ENCODE peak calls at places on chromosomes 11 and 22, in nine cellular contexts. One of them, this sample, is unnamed.
A peak's percentile ranks its signal among the peaks of the same experiment; 100 is the strongest.

GRCh38 chr22:20786536-20786979 is 12.6 kb downstream of the SERPIND1 start:
- DNase-seq in NCI-H1694 treated with DMSO at 0.1 percent for 48 hours: no peak
- DNase-seq in T-helper 9 cell: no peak
- DNase-seq in IMR-90: no peak
- DNase-seq in cardiac muscle cell: peak; percentile 90
- DNase-seq in stimulated activated CD4-positive, alpha-beta T cell treated with anti-CD3 and anti-CD28 coated beads, TNF-alpha, amount 100 ng/mL, for 24 hours: no peak
- DNase-seq in GM12878: no peak
- DNase-seq in uterus: no peak
- DNase-seq in psoas muscle: no peak
- DNase-seq in this sample: no peak

GRCh38 chr11:2661173-2662023 is 38.4 kb downstream of the KCNQ1OT1 start:
- DNase-seq in NCI-H1694 treated with DMSO at 0.1 percent for 48 hours: no peak
- DNase-seq in T-helper 9 cell: no peak
- DNase-seq in IMR-90: no peak
- DNase-seq in cardiac muscle cell: no peak
- DNase-seq in stimulated activated CD4-positive, alpha-beta T cell treated with anti-CD3 and anti-CD28 coated beads, TNF-alpha, amount 100 ng/mL, for 24 hours: no peak
- DNase-seq in GM12878: no peak
- DNase-seq in uterus: no peak
- DNase-seq in psoas muscle: no peak
- DNase-seq in this sample: no peak

GRCh38 chr11:121210445-121210970 is 82.1 kb upstream of the SC5D start:
- DNase-seq in NCI-H1694 treated with DMSO at 0.1 percent for 48 hours: no peak
- DNase-seq in T-helper 9 cell: no peak
- DNase-seq in IMR-90: no peak
- DNase-seq in cardiac muscle cell: no peak
- DNase-seq in stimulated activated CD4-positive, alpha-beta T cell treated with anti-CD3 and anti-CD28 coated beads, TNF-alpha, amount 100 ng/mL, for 24 hours: no peak
- DNase-seq in GM12878: no peak
- DNase-seq in uterus: no peak
- DNase-seq in psoas muscle: no peak
- DNase-seq in this sample: no peak

GRCh38 chr11:112016088-112016764 is 9.0 kb upstream of the DLAT start:
- DNase-seq in NCI-H1694 treated with DMSO at 0.1 percent for 48 hours: no peak
- DNase-seq in T-helper 9 cell: no peak
- DNase-seq in IMR-90: peak; percentile 24
- DNase-seq in cardiac muscle cell: peak; percentile 69
- DNase-seq in stimulated activated CD4-positive, alpha-beta T cell treated with anti-CD3 and anti-CD28 coated beads, TNF-alpha, amount 100 ng/mL, for 24 hours: no peak
- DNase-seq in GM12878: no peak
- DNase-seq in uterus: no peak
- DNase-seq in psoas muscle: no peak
- DNase-seq in this sample: peak; percentile 37

GRCh38 chr11:20609727-20610707 is 10.6 kb downstream of the SLC6A5 start:
- DNase-seq in NCI-H1694 treated with DMSO at 0.1 percent for 48 hours: peak; percentile 74
- DNase-seq in T-helper 9 cell: peak; percentile 37
- DNase-seq in IMR-90: peak; percentile 48
- DNase-seq in cardiac muscle cell: peak; percentile 90
- DNase-seq in stimulated activated CD4-positive, alpha-beta T cell treated with anti-CD3 and anti-CD28 coated beads, TNF-alpha, amount 100 ng/mL, for 24 hours: peak; percentile 30
- DNase-seq in GM12878: no peak
- DNase-seq in uterus: peak; percentile 19
- DNase-seq in psoas muscle: peak; percentile 73
- DNase-seq in this sample: peak; percentile 79

GRCh38 chr11:65204646-65205601 is 23.2 kb downstream of the CAPN1 start:
- DNase-seq in NCI-H1694 treated with DMSO at 0.1 percent for 48 hours: no peak
- DNase-seq in T-helper 9 cell: peak; percentile 41
- DNase-seq in IMR-90: peak; percentile 13
- DNase-seq in cardiac muscle cell: peak; percentile 64
- DNase-seq in stimulated activated CD4-positive, alpha-beta T cell treated with anti-CD3 and anti-CD28 coated beads, TNF-alpha, amount 100 ng/mL, for 24 hours: no peak
- DNase-seq in GM12878: no peak
- DNase-seq in uterus: no peak
- DNase-seq in psoas muscle: peak; percentile 57
- DNase-seq in this sample: peak; percentile 40

GRCh38 chr11:13210424-13210823 is 67.2 kb upstream of the BMAL1 start:
- DNase-seq in NCI-H1694 treated with DMSO at 0.1 percent for 48 hours: peak; percentile 36
- DNase-seq in T-helper 9 cell: peak; percentile 6
- DNase-seq in IMR-90: peak; percentile 84
- DNase-seq in cardiac muscle cell: peak; percentile 79
- DNase-seq in stimulated activated CD4-positive, alpha-beta T cell treated with anti-CD3 and anti-CD28 coated beads, TNF-alpha, amount 100 ng/mL, for 24 hours: no peak
- DNase-seq in GM12878: no peak
- DNase-seq in uterus: peak; percentile 56
- DNase-seq in psoas muscle: peak; percentile 52
- DNase-seq in this sample: peak; percentile 87

GRCh38 chr11:101915811-101916291 is 471 bp downstream of the ANGPTL5 start:
- DNase-seq in NCI-H1694 treated with DMSO at 0.1 percent for 48 hours: no peak
- DNase-seq in T-helper 9 cell: no peak
- DNase-seq in IMR-90: peak; percentile 36
- DNase-seq in cardiac muscle cell: no peak
- DNase-seq in stimulated activated CD4-positive, alpha-beta T cell treated with anti-CD3 and anti-CD28 coated beads, TNF-alpha, amount 100 ng/mL, for 24 hours: no peak
- DNase-seq in GM12878: no peak
- DNase-seq in uterus: no peak
- DNase-seq in psoas muscle: no peak
- DNase-seq in this sample: peak; percentile 80

GRCh38 chr11:125082611-125083311 is 19.7 kb downstream of the SLC37A2 start:
- DNase-seq in NCI-H1694 treated with DMSO at 0.1 percent for 48 hours: no peak
- DNase-seq in T-helper 9 cell: no peak
- DNase-seq in IMR-90: peak; percentile 88
- DNase-seq in cardiac muscle cell: peak; percentile 10
- DNase-seq in stimulated activated CD4-positive, alpha-beta T cell treated with anti-CD3 and anti-CD28 coated beads, TNF-alpha, amount 100 ng/mL, for 24 hours: no peak
- DNase-seq in GM12878: no peak
- DNase-seq in uterus: no peak
- DNase-seq in psoas muscle: no peak
- DNase-seq in this sample: peak; percentile 94

GRCh38 chr22:27201741-27202140 is 544.4 kb downstream of the MIAT start:
- DNase-seq in NCI-H1694 treated with DMSO at 0.1 percent for 48 hours: no peak
- DNase-seq in T-helper 9 cell: no peak
- DNase-seq in IMR-90: no peak
- DNase-seq in cardiac muscle cell: no peak
- DNase-seq in stimulated activated CD4-positive, alpha-beta T cell treated with anti-CD3 and anti-CD28 coated beads, TNF-alpha, amount 100 ng/mL, for 24 hours: no peak
- DNase-seq in GM12878: no peak
- DNase-seq in uterus: no peak
- DNase-seq in psoas muscle: no peak
- DNase-seq in this sample: no peak

GRCh38 chr11:12696911-12697581 is 22.8 kb downstream of the TEAD1 start:
- DNase-seq in NCI-H1694 treated with DMSO at 0.1 percent for 48 hours: no peak
- DNase-seq in T-helper 9 cell: no peak
- DNase-seq in IMR-90: no peak
- DNase-seq in cardiac muscle cell: no peak
- DNase-seq in stimulated activated CD4-positive, alpha-beta T cell treated with anti-CD3 and anti-CD28 coated beads, TNF-alpha, amount 100 ng/mL, for 24 hours: no peak
- DNase-seq in GM12878: no peak
- DNase-seq in uterus: no peak
- DNase-seq in psoas muscle: no peak
- DNase-seq in this sample: no peak

GRCh38 chr11:113664981-113665710 is 41.0 kb downstream of the TMPRSS5 start:
- DNase-seq in NCI-H1694 treated with DMSO at 0.1 percent for 48 hours: no peak
- DNase-seq in T-helper 9 cell: no peak
- DNase-seq in IMR-90: no peak
- DNase-seq in cardiac muscle cell: no peak
- DNase-seq in stimulated activated CD4-positive, alpha-beta T cell treated with anti-CD3 and anti-CD28 coated beads, TNF-alpha, amount 100 ng/mL, for 24 hours: no peak
- DNase-seq in GM12878: no peak
- DNase-seq in uterus: no peak
- DNase-seq in psoas muscle: no peak
- DNase-seq in this sample: no peak

GRCh38 chr11:128471138-128471661 is 116.2 kb downstream of the ETS1 start:
- DNase-seq in NCI-H1694 treated with DMSO at 0.1 percent for 48 hours: no peak
- DNase-seq in T-helper 9 cell: no peak
- DNase-seq in IMR-90: no peak
- DNase-seq in cardiac muscle cell: no peak
- DNase-seq in stimulated activated CD4-positive, alpha-beta T cell treated with anti-CD3 and anti-CD28 coated beads, TNF-alpha, amount 100 ng/mL, for 24 hours: no peak
- DNase-seq in GM12878: peak; percentile 79
- DNase-seq in uterus: no peak
- DNase-seq in psoas muscle: no peak
- DNase-seq in this sample: no peak

GRCh38 chr11:123238297-123238696 is 43.2 kb upstream of the CLMP start:
- DNase-seq in NCI-H1694 treated with DMSO at 0.1 percent for 48 hours: no peak
- DNase-seq in T-helper 9 cell: no peak
- DNase-seq in IMR-90: peak; percentile 61
- DNase-seq in cardiac muscle cell: peak; percentile 23
- DNase-seq in stimulated activated CD4-positive, alpha-beta T cell treated with anti-CD3 and anti-CD28 coated beads, TNF-alpha, amount 100 ng/mL, for 24 hours: no peak
- DNase-seq in GM12878: no peak
- DNase-seq in uterus: no peak
- DNase-seq in psoas muscle: peak; percentile 74
- DNase-seq in this sample: peak; percentile 90

GRCh38 chr22:29004647-29005371 is 56.8 kb downstream of the C22orf31 start:
- DNase-seq in NCI-H1694 treated with DMSO at 0.1 percent for 48 hours: no peak
- DNase-seq in T-helper 9 cell: no peak
- DNase-seq in IMR-90: peak; percentile 15
- DNase-seq in cardiac muscle cell: peak; percentile 88
- DNase-seq in stimulated activated CD4-positive, alpha-beta T cell treated with anti-CD3 and anti-CD28 coated beads, TNF-alpha, amount 100 ng/mL, for 24 hours: no peak
- DNase-seq in GM12878: no peak
- DNase-seq in uterus: peak; percentile 41
- DNase-seq in psoas muscle: peak; percentile 62
- DNase-seq in this sample: no peak

GRCh38 chr11:123100378-123101085 is 38.6 kb upstream of the HSPA8 start:
- DNase-seq in NCI-H1694 treated with DMSO at 0.1 percent for 48 hours: no peak
- DNase-seq in T-helper 9 cell: no peak
- DNase-seq in IMR-90: no peak
- DNase-seq in cardiac muscle cell: no peak
- DNase-seq in stimulated activated CD4-positive, alpha-beta T cell treated with anti-CD3 and anti-CD28 coated beads, TNF-alpha, amount 100 ng/mL, for 24 hours: no peak
- DNase-seq in GM12878: no peak
- DNase-seq in uterus: peak; percentile 52
- DNase-seq in psoas muscle: peak; percentile 60
- DNase-seq in this sample: peak; percentile 64

GRCh38 chr11:10669258-10670033 is 24.1 kb downstream of the IRAG1 start:
- DNase-seq in NCI-H1694 treated with DMSO at 0.1 percent for 48 hours: peak; percentile 42
- DNase-seq in T-helper 9 cell: no peak
- DNase-seq in IMR-90: peak; percentile 76
- DNase-seq in cardiac muscle cell: no peak
- DNase-seq in stimulated activated CD4-positive, alpha-beta T cell treated with anti-CD3 and anti-CD28 coated beads, TNF-alpha, amount 100 ng/mL, for 24 hours: no peak
- DNase-seq in GM12878: no peak
- DNase-seq in uterus: peak; percentile 79
- DNase-seq in psoas muscle: no peak
- DNase-seq in this sample: peak; percentile 86

GRCh38 chr11:13110929-13111812 is 102.1 kb downstream of the RASSF10 start:
- DNase-seq in NCI-H1694 treated with DMSO at 0.1 percent for 48 hours: no peak
- DNase-seq in T-helper 9 cell: no peak
- DNase-seq in IMR-90: peak; percentile 76
- DNase-seq in cardiac muscle cell: no peak
- DNase-seq in stimulated activated CD4-positive, alpha-beta T cell treated with anti-CD3 and anti-CD28 coated beads, TNF-alpha, amount 100 ng/mL, for 24 hours: no peak
- DNase-seq in GM12878: no peak
- DNase-seq in uterus: no peak
- DNase-seq in psoas muscle: no peak
- DNase-seq in this sample: peak; percentile 64

GRCh38 chr11:65849771-65850216 is 8.2 kb downstream of the CFL1 start:
- DNase-seq in NCI-H1694 treated with DMSO at 0.1 percent for 48 hours: no peak
- DNase-seq in T-helper 9 cell: no peak
- DNase-seq in IMR-90: no peak
- DNase-seq in cardiac muscle cell: no peak
- DNase-seq in stimulated activated CD4-positive, alpha-beta T cell treated with anti-CD3 and anti-CD28 coated beads, TNF-alpha, amount 100 ng/mL, for 24 hours: no peak
- DNase-seq in GM12878: no peak
- DNase-seq in uterus: no peak
- DNase-seq in psoas muscle: no peak
- DNase-seq in this sample: no peak

GRCh38 chr11:119643212-119643877 is 85.7 kb downstream of the NECTIN1 start:
- DNase-seq in NCI-H1694 treated with DMSO at 0.1 percent for 48 hours: no peak
- DNase-seq in T-helper 9 cell: no peak
- DNase-seq in IMR-90: no peak
- DNase-seq in cardiac muscle cell: no peak
- DNase-seq in stimulated activated CD4-positive, alpha-beta T cell treated with anti-CD3 and anti-CD28 coated beads, TNF-alpha, amount 100 ng/mL, for 24 hours: no peak
- DNase-seq in GM12878: no peak
- DNase-seq in uterus: no peak
- DNase-seq in psoas muscle: no peak
- DNase-seq in this sample: no peak

GRCh38 chr11:78207532-78208256 is 19.0 kb downstream of the USP35 start:
- DNase-seq in NCI-H1694 treated with DMSO at 0.1 percent for 48 hours: no peak
- DNase-seq in T-helper 9 cell: no peak
- DNase-seq in IMR-90: peak; percentile 21
- DNase-seq in cardiac muscle cell: no peak
- DNase-seq in stimulated activated CD4-positive, alpha-beta T cell treated with anti-CD3 and anti-CD28 coated beads, TNF-alpha, amount 100 ng/mL, for 24 hours: no peak
- DNase-seq in GM12878: no peak
- DNase-seq in uterus: no peak
- DNase-seq in psoas muscle: no peak
- DNase-seq in this sample: no peak

GRCh38 chr22:25199726-25200520 is at the start of gene CRYBB3:
- DNase-seq in NCI-H1694 treated with DMSO at 0.1 percent for 48 hours: no peak
- DNase-seq in T-helper 9 cell: no peak
- DNase-seq in IMR-90: no peak
- DNase-seq in cardiac muscle cell: no peak
- DNase-seq in stimulated activated CD4-positive, alpha-beta T cell treated with anti-CD3 and anti-CD28 coated beads, TNF-alpha, amount 100 ng/mL, for 24 hours: no peak
- DNase-seq in GM12878: no peak
- DNase-seq in uterus: no peak
- DNase-seq in psoas muscle: no peak
- DNase-seq in this sample: no peak

GRCh38 chr11:91104237-91104636 is 881.4 kb upstream of the CHORDC1 start:
- DNase-seq in NCI-H1694 treated with DMSO at 0.1 percent for 48 hours: no peak
- DNase-seq in T-helper 9 cell: no peak
- DNase-seq in IMR-90: peak; percentile 80
- DNase-seq in cardiac muscle cell: no peak
- DNase-seq in stimulated activated CD4-positive, alpha-beta T cell treated with anti-CD3 and anti-CD28 coated beads, TNF-alpha, amount 100 ng/mL, for 24 hours: no peak
- DNase-seq in GM12878: no peak
- DNase-seq in uterus: no peak
- DNase-seq in psoas muscle: no peak
- DNase-seq in this sample: peak; percentile 14

GRCh38 chr11:131888230-131888826 is 517.9 kb downstream of the NTM start:
- DNase-seq in NCI-H1694 treated with DMSO at 0.1 percent for 48 hours: no peak
- DNase-seq in T-helper 9 cell: no peak
- DNase-seq in IMR-90: peak; percentile 96
- DNase-seq in cardiac muscle cell: no peak
- DNase-seq in stimulated activated CD4-positive, alpha-beta T cell treated with anti-CD3 and anti-CD28 coated beads, TNF-alpha, amount 100 ng/mL, for 24 hours: no peak
- DNase-seq in GM12878: no peak
- DNase-seq in uterus: no peak
- DNase-seq in psoas muscle: no peak
- DNase-seq in this sample: peak; percentile 92

GRCh38 chr11:86802601-86803051 is 2.3 kb downstream of the PRSS23 start:
- DNase-seq in NCI-H1694 treated with DMSO at 0.1 percent for 48 hours: peak; percentile 6
- DNase-seq in T-helper 9 cell: no peak
- DNase-seq in IMR-90: peak; percentile 57
- DNase-seq in cardiac muscle cell: peak; percentile 60
- DNase-seq in stimulated activated CD4-positive, alpha-beta T cell treated with anti-CD3 and anti-CD28 coated beads, TNF-alpha, amount 100 ng/mL, for 24 hours: no peak
- DNase-seq in GM12878: no peak
- DNase-seq in uterus: no peak
- DNase-seq in psoas muscle: no peak
- DNase-seq in this sample: peak; percentile 67

GRCh38 chr22:45366713-45367112 is 46.7 kb downstream of the SMC1B start:
- DNase-seq in NCI-H1694 treated with DMSO at 0.1 percent for 48 hours: no peak
- DNase-seq in T-helper 9 cell: no peak
- DNase-seq in IMR-90: no peak
- DNase-seq in cardiac muscle cell: no peak
- DNase-seq in stimulated activated CD4-positive, alpha-beta T cell treated with anti-CD3 and anti-CD28 coated beads, TNF-alpha, amount 100 ng/mL, for 24 hours: no peak
- DNase-seq in GM12878: no peak
- DNase-seq in uterus: no peak
- DNase-seq in psoas muscle: no peak
- DNase-seq in this sample: no peak

GRCh38 chr11:68012843-68013610 is 2.9 kb downstream of the ALDH3B1 start:
- DNase-seq in NCI-H1694 treated with DMSO at 0.1 percent for 48 hours: no peak
- DNase-seq in T-helper 9 cell: no peak
- DNase-seq in IMR-90: peak; percentile 95
- DNase-seq in cardiac muscle cell: no peak
- DNase-seq in stimulated activated CD4-positive, alpha-beta T cell treated with anti-CD3 and anti-CD28 coated beads, TNF-alpha, amount 100 ng/mL, for 24 hours: no peak
- DNase-seq in GM12878: no peak
- DNase-seq in uterus: no peak
- DNase-seq in psoas muscle: no peak
- DNase-seq in this sample: peak; percentile 98

GRCh38 chr11:46906596-46906995 is 11.8 kb downstream of the LRP4 start:
- DNase-seq in NCI-H1694 treated with DMSO at 0.1 percent for 48 hours: no peak
- DNase-seq in T-helper 9 cell: no peak
- DNase-seq in IMR-90: peak; percentile 52
- DNase-seq in cardiac muscle cell: peak; percentile 85
- DNase-seq in stimulated activated CD4-positive, alpha-beta T cell treated with anti-CD3 and anti-CD28 coated beads, TNF-alpha, amount 100 ng/mL, for 24 hours: no peak
- DNase-seq in GM12878: no peak
- DNase-seq in uterus: no peak
- DNase-seq in psoas muscle: no peak
- DNase-seq in this sample: no peak

GRCh38 chr11:103862049-103862826 is 174.2 kb upstream of the DDI1 start:
- DNase-seq in NCI-H1694 treated with DMSO at 0.1 percent for 48 hours: no peak
- DNase-seq in T-helper 9 cell: no peak
- DNase-seq in IMR-90: no peak
- DNase-seq in cardiac muscle cell: no peak
- DNase-seq in stimulated activated CD4-positive, alpha-beta T cell treated with anti-CD3 and anti-CD28 coated beads, TNF-alpha, amount 100 ng/mL, for 24 hours: no peak
- DNase-seq in GM12878: no peak
- DNase-seq in uterus: no peak
- DNase-seq in psoas muscle: no peak
- DNase-seq in this sample: no peak

GRCh38 chr11:76599041-76600013 is 71.2 kb downstream of the LRRC32 start:
- DNase-seq in NCI-H1694 treated with DMSO at 0.1 percent for 48 hours: no peak
- DNase-seq in T-helper 9 cell: no peak
- DNase-seq in IMR-90: peak; percentile 50
- DNase-seq in cardiac muscle cell: no peak
- DNase-seq in stimulated activated CD4-positive, alpha-beta T cell treated with anti-CD3 and anti-CD28 coated beads, TNF-alpha, amount 100 ng/mL, for 24 hours: no peak
- DNase-seq in GM12878: no peak
- DNase-seq in uterus: no peak
- DNase-seq in psoas muscle: no peak
- DNase-seq in this sample: no peak

GRCh38 chr11:11845066-11845465 is 3.3 kb downstream of the USP47 start:
- DNase-seq in NCI-H1694 treated with DMSO at 0.1 percent for 48 hours: no peak
- DNase-seq in T-helper 9 cell: no peak
- DNase-seq in IMR-90: no peak
- DNase-seq in cardiac muscle cell: no peak
- DNase-seq in stimulated activated CD4-positive, alpha-beta T cell treated with anti-CD3 and anti-CD28 coated beads, TNF-alpha, amount 100 ng/mL, for 24 hours: no peak
- DNase-seq in GM12878: no peak
- DNase-seq in uterus: no peak
- DNase-seq in psoas muscle: no peak
- DNase-seq in this sample: peak; percentile 6

This sample was measured in GM23248.